ENCODE peak calls at places on chromosomes 16 and 17, in four cellular contexts. One of them, this sample, is unnamed.
A peak's percentile ranks its signal among the peaks of the same experiment; 100 is the strongest.

GRCh38 chr16:67561501-67561823 is 864 bp upstream of the CTCF start:
- DNase-seq in mesendoderm: no peak
- DNase-seq in IMR-90: no peak
- DNase-seq in H1: no peak
- DNase-seq in this sample: no peak

GRCh38 chr16:69105501-69106361 is at the start of gene HAS3:
- DNase-seq in IMR-90: peak; percentile 48
- DNase-seq in H1: peak; percentile 64
- DNase-seq in mesendoderm: peak; percentile 96
- DNase-seq in this sample: peak; percentile 81

GRCh38 chr16:49833055-49833454 is 22.9 kb downstream of the ZNF423 start:
- DNase-seq in H1: no peak
- DNase-seq in IMR-90: no peak
- DNase-seq in mesendoderm: no peak
- DNase-seq in this sample: no peak

GRCh38 chr16:4339909-4340308 is 11.2 kb downstream of the PAM16 start:
- DNase-seq in H1: no peak
- DNase-seq in IMR-90: peak; percentile 52
- DNase-seq in mesendoderm: no peak
- DNase-seq in this sample: no peak

GRCh38 chr16:85689285-85689949 is 663 bp upstream of the GINS2 start:
- DNase-seq in mesendoderm: no peak
- DNase-seq in IMR-90: no peak
- DNase-seq in H1: no peak
- DNase-seq in this sample: no peak

GRCh38 chr17:46960152-46960551 is 18.9 kb downstream of the RPRML start:
- DNase-seq in mesendoderm: no peak
- DNase-seq in IMR-90: no peak
- DNase-seq in H1: no peak
- DNase-seq in this sample: no peak

GRCh38 chr16:72753883-72754282 is 294.0 kb downstream of the ZFHX3 start:
- DNase-seq in IMR-90: no peak
- DNase-seq in mesendoderm: no peak
- DNase-seq in H1: no peak
- DNase-seq in this sample: no peak

GRCh38 chr16:1343428-1344242 is 8.0 kb downstream of the TSR3 start:
- DNase-seq in IMR-90: no peak
- DNase-seq in H1: no peak
- DNase-seq in mesendoderm: no peak
- DNase-seq in this sample: no peak

GRCh38 chr17:7511108-7511507 is 26.9 kb downstream of the POLR2A start:
- DNase-seq in H1: no peak
- DNase-seq in IMR-90: peak; percentile 21
- DNase-seq in mesendoderm: no peak
- DNase-seq in this sample: no peak

GRCh38 chr17:6660765-6661463 is 9.4 kb downstream of the C17orf100 start:
- DNase-seq in mesendoderm: no peak
- DNase-seq in IMR-90: no peak
- DNase-seq in H1: no peak
- DNase-seq in this sample: peak; percentile 24

GRCh38 chr17:17044846-17045561 is 2.7 kb downstream of the MPRIP start:
- DNase-seq in H1: no peak
- DNase-seq in mesendoderm: peak; percentile 80
- DNase-seq in IMR-90: peak; percentile 79
- DNase-seq in this sample: peak; percentile 61

GRCh38 chr17:55531053-55531728 is 19.9 kb upstream of the SMIM36 start:
- DNase-seq in IMR-90: no peak
- DNase-seq in mesendoderm: peak; percentile 36
- DNase-seq in H1: no peak
- DNase-seq in this sample: no peak

GRCh38 chr16:19757762-19758595 is 39.9 kb downstream of the IQCK start:
- DNase-seq in H1: no peak
- DNase-seq in mesendoderm: no peak
- DNase-seq in IMR-90: peak; percentile 40
- DNase-seq in this sample: no peak

GRCh38 chr17:3927628-3928010 is 11.4 kb upstream of the P2RX1 start:
- DNase-seq in mesendoderm: no peak
- DNase-seq in IMR-90: no peak
- DNase-seq in H1: no peak
- DNase-seq in this sample: no peak

GRCh38 chr17:40516581-40517285 is 15.3 kb upstream of the TNS4 start:
- DNase-seq in H1: no peak
- DNase-seq in IMR-90: no peak
- DNase-seq in mesendoderm: peak; percentile 97
- DNase-seq in this sample: no peak

GRCh38 chr17:42512733-42513251 is 23.2 kb upstream of the NAGLU start:
- DNase-seq in H1: no peak
- DNase-seq in mesendoderm: no peak
- DNase-seq in IMR-90: peak; percentile 56
- DNase-seq in this sample: no peak

GRCh38 chr17:68600123-68600880 is 865 bp downstream of the FAM20A start:
- DNase-seq in H1: no peak
- DNase-seq in IMR-90: no peak
- DNase-seq in mesendoderm: peak; percentile 74
- DNase-seq in this sample: peak; percentile 88

GRCh38 chr17:82320956-82321927 is 3.8 kb upstream of the CD7 start:
- DNase-seq in mesendoderm: peak; percentile 14
- DNase-seq in H1: no peak
- DNase-seq in IMR-90: no peak
- DNase-seq in this sample: peak; percentile 75

GRCh38 chr16:67538666-67539101 is 10.1 kb downstream of the RIPOR1 start:
- DNase-seq in IMR-90: peak; percentile 56
- DNase-seq in mesendoderm: peak; percentile 56
- DNase-seq in H1: no peak
- DNase-seq in this sample: peak; percentile 43

GRCh38 chr17:66959641-66960375 is 4.7 kb upstream of the CACNG4 start:
- DNase-seq in IMR-90: no peak
- DNase-seq in H1: no peak
- DNase-seq in mesendoderm: no peak
- DNase-seq in this sample: no peak
- H4K5ac ChIP-seq in IMR-90: no peak overlapping the region
- H4K5ac ChIP-seq in H1: no peak overlapping the region
- H4K5ac ChIP-seq in mesendoderm: no peak overlapping the region
- H4K5ac ChIP-seq in this sample: no peak overlapping the region

GRCh38 chr17:57467226-57467625 is 210.9 kb downstream of the MSI2 start:
- DNase-seq in H1: no peak
- DNase-seq in mesendoderm: no peak
- DNase-seq in IMR-90: no peak
- DNase-seq in this sample: no peak
- H3K4me1 ChIP-seq in H1: peaks cover 38% of the 10 kb centered on the region
- H3K4me1 ChIP-seq in mesendoderm: peaks cover 12% of the 10 kb centered on the region
- H3K4me1 ChIP-seq in IMR-90: peaks cover 12% of the 10 kb centered on the region
- H3K4me1 ChIP-seq in this sample: peaks cover 23% of the 10 kb centered on the region

GRCh38 chr16:9362050-9362449 is 270.6 kb downstream of the HAPSTR1 start:
- DNase-seq in H1: no peak
- DNase-seq in IMR-90: no peak
- DNase-seq in mesendoderm: peak; percentile 37
- DNase-seq in this sample: peak; percentile 26
- H4K5ac ChIP-seq in H1: no peak overlapping the region
- H4K5ac ChIP-seq in IMR-90: no peak overlapping the region
- H4K5ac ChIP-seq in mesendoderm: no peak overlapping the region
- H4K5ac ChIP-seq in this sample: no peak overlapping the region

DNA sequence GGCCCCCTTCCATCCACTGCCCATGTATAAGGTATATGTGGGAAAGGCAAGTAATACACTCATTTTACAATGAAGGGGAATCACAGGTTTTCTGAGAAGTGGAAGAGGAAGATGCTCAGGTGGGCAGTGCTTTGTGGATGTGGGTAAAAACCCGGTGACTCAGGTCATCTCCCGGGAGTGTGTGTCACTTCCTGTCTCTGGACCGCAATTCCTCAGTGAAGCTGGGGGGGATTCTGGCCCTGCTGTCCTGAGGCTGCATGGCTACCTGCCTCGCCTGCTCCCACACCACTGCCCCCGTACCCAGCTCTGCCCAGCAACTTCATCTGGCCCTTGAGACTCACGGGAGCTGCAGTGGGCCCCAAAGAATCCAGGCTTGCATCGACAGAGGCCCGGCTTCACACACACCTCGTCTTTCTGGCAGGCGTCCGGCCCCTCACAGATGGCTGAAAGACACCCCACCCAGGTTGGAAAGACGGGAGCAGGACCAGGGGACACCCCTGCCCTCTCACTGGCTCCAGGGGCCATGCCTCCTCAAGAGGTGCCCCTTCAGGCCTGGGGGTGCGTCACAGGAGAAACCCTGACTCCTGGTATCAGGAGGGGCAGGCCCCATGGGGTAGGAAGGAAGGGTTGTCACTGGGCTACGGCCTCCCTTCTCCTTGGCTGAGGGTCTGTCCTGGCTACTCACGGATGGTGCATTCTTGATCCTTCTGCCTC is 882 bp downstream of the SCARF1 start:
- DNase-seq in H1: no peak
- DNase-seq in mesendoderm: no peak
- DNase-seq in IMR-90: peak; percentile 73
- DNase-seq in this sample: no peak
- H3K4me1 ChIP-seq in H1: peaks cover 43% of the 10 kb centered on the region
- H3K4me1 ChIP-seq in mesendoderm: peaks cover 8% of the 10 kb centered on the region
- H3K4me1 ChIP-seq in IMR-90: peaks cover 24% of the 10 kb centered on the region
- H3K4me1 ChIP-seq in this sample: peaks cover 5% of the 10 kb centered on the region

GRCh38 chr17:73545633-73546032 is 98.6 kb downstream of the SDK2 start:
- DNase-seq in IMR-90: no peak
- DNase-seq in H1: no peak
- DNase-seq in mesendoderm: no peak
- DNase-seq in this sample: no peak
- H4K5ac ChIP-seq in IMR-90: no peak overlapping the region
- H4K5ac ChIP-seq in H1: no peak overlapping the region
- H4K5ac ChIP-seq in mesendoderm: no peak overlapping the region
- H4K5ac ChIP-seq in this sample: no peak overlapping the region

DNA sequence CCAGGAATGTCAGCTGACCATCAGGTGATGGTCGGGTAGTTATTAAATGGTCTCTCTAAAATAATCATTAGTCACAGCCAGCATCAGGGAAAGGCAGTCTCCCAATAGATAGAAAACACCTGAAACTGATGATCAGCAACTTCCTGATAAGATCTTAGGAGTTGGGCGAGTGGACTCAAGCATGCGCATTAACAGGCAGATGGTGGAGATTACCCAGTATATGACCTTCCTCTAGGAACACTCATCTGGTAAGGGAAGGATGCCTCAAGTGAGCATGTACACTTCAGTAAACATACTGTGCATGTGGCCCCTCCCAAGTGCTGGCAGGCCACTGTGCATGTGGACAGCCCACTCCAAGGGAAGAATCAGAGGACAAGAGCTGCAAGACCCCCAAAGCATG is 106.0 kb downstream of the ABCC12 start:
- DNase-seq in IMR-90: no peak
- DNase-seq in mesendoderm: peak; percentile 42
- DNase-seq in H1: no peak
- DNase-seq in this sample: no peak
- H3K4me1 ChIP-seq in IMR-90: peaks cover 6% of the 10 kb centered on the region
- H3K4me1 ChIP-seq in mesendoderm: peaks cover 43% of the 10 kb centered on the region
- H3K4me1 ChIP-seq in H1: peaks cover 3% of the 10 kb centered on the region
- H3K4me1 ChIP-seq in this sample: no peaks in the 10 kb centered on the region

GRCh38 chr17:2878751-2879254 is 82.6 kb downstream of the RAP1GAP2 start:
- DNase-seq in H1: no peak
- DNase-seq in mesendoderm: no peak
- DNase-seq in IMR-90: no peak
- DNase-seq in this sample: no peak
- H4K5ac ChIP-seq in H1: no peak overlapping the region
- H4K5ac ChIP-seq in mesendoderm: no peak overlapping the region
- H4K5ac ChIP-seq in IMR-90: no peak overlapping the region
- H4K5ac ChIP-seq in this sample: no peak overlapping the region

GRCh38 chr16:20901441-20902112 is 1.0 kb downstream of the LYRM1 start:
- DNase-seq in IMR-90: peak; percentile 54
- DNase-seq in mesendoderm: peak; percentile 80
- DNase-seq in H1: no peak
- DNase-seq in this sample: peak; percentile 57
- H3K4me1 ChIP-seq in IMR-90: peaks cover 16% of the 10 kb centered on the region
- H3K4me1 ChIP-seq in mesendoderm: peaks cover 2% of the 10 kb centered on the region
- H3K4me1 ChIP-seq in H1: no peaks in the 10 kb centered on the region
- H3K4me1 ChIP-seq in this sample: no peaks in the 10 kb centered on the region

This sample was measured in H9.